ENCODE peak calls at places on chromosomes 13 and 19, in five cellular contexts. Q is nephron progenitor cell, Y is ovary, P is OCI-LY7, H is HFF-Myc. K is an unnamed sample.

GRCh38 chr19:16208064-16208759 is 10.5 kb downstream of the AP1M1 start:
- DNase-seq in Q (no peak), Y (no peak), P (no peak), H (no peak), K (no peak)

GRCh38 chr19:43395561-43395960 is 19.1 kb upstream of the TEX101 start:
- DNase-seq in Q (no peak), Y (no peak), P (no peak), H (no peak), K (no peak)

GRCh38 chr13:99617474-99618255 is 116.4 kb downstream of the TM9SF2 start:
- DNase-seq in Q (peak), Y (peak), P (peak), H (peak), K (no peak)

GRCh38 chr19:3788991-3789778 is 3.0 kb upstream of the MATK start:
- DNase-seq in Q (no peak), Y (no peak), P (no peak), H (no peak), K (no peak)

GRCh38 chr19:41577144-41577830 is 1.3 kb downstream of the CEACAM21 start:
- DNase-seq in Q (no peak), Y (no peak), P (no peak), H (no peak), K (no peak)

GRCh38 chr13:112888238-112889111 is 80.5 kb upstream of the MCF2L start:
- DNase-seq in Q (no peak), Y (no peak), P (no peak), H (no peak), K (no peak)

GRCh38 chr19:4326837-4327251 is 11.8 kb downstream of the STAP2 start:
- DNase-seq in Q (peak), Y (peak), P (no peak), H (no peak), K (no peak)

GRCh38 chr13:24683833-24684599 is 3.8 kb downstream of the ATP12A start:
- DNase-seq in Q (peak), Y (no peak), P (peak), H (no peak), K (no peak)

GRCh38 chr13:41675306-41675705 is 218.0 kb downstream of the RGCC start:
- DNase-seq in Q (no peak), Y (no peak), P (no peak), H (no peak), K (no peak)

GRCh38 chr19:34126966-34127365 is 45.3 kb upstream of the LSM14A start:
- DNase-seq in Q (no peak), Y (no peak), P (no peak), H (no peak), K (no peak)

GRCh38 chr19:51259348-51260245 is 8.7 kb downstream of the SIGLECL1 start:
- DNase-seq in Q (peak), Y (no peak), P (peak), H (no peak), K (no peak)

GRCh38 chr13:51785592-51786424 is 18.2 kb downstream of the DHRS12 start:
- DNase-seq in Q (no peak), Y (peak), P (no peak), H (peak), K (no peak)

GRCh38 chr19:17424743-17425365 is 5.0 kb downstream of the MVB12A start:
- DNase-seq in Q (peak), Y (peak), P (peak), H (no peak), K (no peak)

GRCh38 chr13:76723551-76724232 is 162.5 kb downstream of the KCTD12 start:
- DNase-seq in Q (no peak), Y (no peak), P (no peak), H (peak), K (peak)

GRCh38 chr19:54077334-54077733 is 3.8 kb downstream of the TARM1 start:
- DNase-seq in Q (no peak), Y (no peak), P (no peak), H (no peak), K (no peak)

GRCh38 chr19:43594710-43595604 is 977 bp downstream of the IRGQ start:
- DNase-seq in Q (peak), Y (peak), P (peak), H (no peak), K (no peak)

GRCh38 chr19:46076951-46077814 is 36.4 kb upstream of the IGFL4 start:
- DNase-seq in Q (peak), Y (peak), P (peak), H (peak), K (peak)

GRCh38 chr13:23681253-23681652 is 111.0 kb downstream of the TNFRSF19 start:
- DNase-seq in Q (no peak), Y (no peak), P (no peak), H (no peak), K (no peak)

GRCh38 chr19:51572415-51572814 is 1.3 kb downstream of the ZNF175 start:
- DNase-seq in Q (no peak), Y (no peak), P (no peak), H (no peak), K (no peak)

GRCh38 chr13:66296875-66297274 is 933.3 kb downstream of the PCDH9 start:
- DNase-seq in Q (no peak), Y (no peak), P (no peak), H (no peak), K (no peak)

GRCh38 chr19:21697698-21698097 is 69.7 kb downstream of the ZNF100 start:
- DNase-seq in Q (no peak), Y (no peak), P (no peak), H (no peak), K (no peak)

GRCh38 chr19:21697171-21697570 is 70.2 kb downstream of the ZNF100 start:
- DNase-seq in Q (no peak), Y (peak), P (no peak), H (no peak), K (no peak)

GRCh38 chr19:21699197-21699596 is 68.2 kb downstream of the ZNF100 start:
- DNase-seq in Q (no peak), Y (no peak), P (no peak), H (no peak), K (no peak)

GRCh38 chr19:21694171-21694906 is 73.0 kb downstream of the ZNF100 start:
- DNase-seq in Q (no peak), Y (peak), P (no peak), H (no peak), K (no peak)

DNA sequence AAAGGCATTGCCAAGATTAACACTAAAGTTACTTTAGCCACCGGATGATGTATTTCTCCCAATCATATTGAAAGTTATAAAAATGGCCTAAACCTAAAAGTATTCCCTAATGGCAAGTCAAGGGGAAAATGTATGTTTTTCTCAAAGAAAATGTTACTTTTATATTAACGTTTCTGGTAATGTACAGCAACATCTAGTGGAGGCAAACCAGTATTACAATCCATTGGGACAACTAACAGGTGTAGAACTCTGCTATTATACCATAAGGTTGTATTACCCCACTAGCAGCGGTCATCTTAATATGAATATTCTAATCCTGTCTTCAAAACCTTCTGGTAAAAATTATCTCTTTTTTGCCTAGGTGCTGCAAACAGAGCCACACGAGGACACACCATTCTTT is 69.2 kb downstream of the ZNF100 start:
- DNase-seq in Q (no peak), Y (no peak), P (peak), H (peak), K (no peak)
- TF ChIP-seq CTCF in Q (peak), Y (peak), P (peak), H (peak), K (no peak)

GRCh38 chr19:48330012-48330681 is 4.8 kb downstream of the EMP3 start:
- DNase-seq in Q (peak), Y (peak), P (peak), H (no peak), K (no peak)
- TF ChIP-seq CTCF in Q (no peak), Y (no peak), P (peak), H (no peak), K (no peak)

GRCh38 chr13:96141032-96141431 is 51.1 kb downstream of the HS6ST3 start:
- DNase-seq in Q (no peak), Y (no peak), P (peak), H (no peak), K (peak)
- TF ChIP-seq CTCF in Q (peak), Y (no peak), P (peak), H (no peak), K (no peak)

GRCh38 chr19:629961-630714 is 3.2 kb downstream of the POLRMT start:
- DNase-seq in Q (no peak), Y (no peak), P (no peak), H (no peak), K (no peak)
- TF ChIP-seq CTCF in Q (no peak), Y (no peak), P (no peak), H (no peak), K (no peak)

GRCh38 chr13:113968463-113969310 is 5.2 kb downstream of the C13orf46 start:
- DNase-seq in Q (no peak), Y (no peak), P (no peak), H (no peak), K (no peak)
- TF ChIP-seq CTCF in Q (no peak), Y (no peak), P (no peak), H (peak), K (peak)

DNA sequence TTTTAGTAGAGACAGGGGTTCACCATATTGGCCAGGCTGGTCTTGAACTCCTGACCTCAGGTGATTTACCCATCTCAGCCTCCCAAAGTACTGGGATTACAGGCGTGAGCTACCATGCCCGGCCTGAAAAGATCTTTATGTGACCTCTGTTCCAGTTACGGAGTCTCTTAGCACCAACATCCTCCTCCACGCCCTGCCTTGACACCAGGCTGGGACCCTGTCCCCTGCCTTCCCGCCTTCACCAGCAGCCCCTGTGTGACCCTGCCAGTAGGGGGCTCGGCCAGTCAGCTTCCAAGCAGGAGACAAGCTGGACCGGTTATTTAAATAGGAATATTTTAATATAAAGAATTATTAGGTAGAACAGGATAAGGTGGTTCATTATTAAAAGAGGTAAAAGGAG is 54.2 kb downstream of the GPR12 start:
- DNase-seq in Q (no peak), Y (no peak), P (no peak), H (no peak), K (no peak)
- TF ChIP-seq CTCF in Q (no peak), Y (no peak), P (peak), H (no peak), K (no peak)

GRCh38 chr13:72920097-72920496 is 138.2 kb downstream of the PIBF1 start:
- DNase-seq in Q (no peak), Y (no peak), P (no peak), H (no peak), K (peak)
- TF ChIP-seq CTCF in Q (no peak), Y (no peak), P (no peak), H (no peak), K (no peak)

GRCh38 chr13:46906440-46906839 is 9.6 kb upstream of the HTR2A start:
- DNase-seq in Q (no peak), Y (no peak), P (no peak), H (no peak), K (no peak)

GRCh38 chr13:46903748-46904147 is 6.9 kb upstream of the HTR2A start:
- DNase-seq in Q (no peak), Y (no peak), P (no peak), H (no peak), K (no peak)

GRCh38 chr13:46901721-46902120 is 4.9 kb upstream of the HTR2A start:
- DNase-seq in Q (no peak), Y (no peak), P (no peak), H (no peak), K (no peak)

GRCh38 chr13:46908511-46908910 is 11.7 kb upstream of the HTR2A start:
- DNase-seq in Q (no peak), Y (no peak), P (no peak), H (peak), K (peak)

DNA sequence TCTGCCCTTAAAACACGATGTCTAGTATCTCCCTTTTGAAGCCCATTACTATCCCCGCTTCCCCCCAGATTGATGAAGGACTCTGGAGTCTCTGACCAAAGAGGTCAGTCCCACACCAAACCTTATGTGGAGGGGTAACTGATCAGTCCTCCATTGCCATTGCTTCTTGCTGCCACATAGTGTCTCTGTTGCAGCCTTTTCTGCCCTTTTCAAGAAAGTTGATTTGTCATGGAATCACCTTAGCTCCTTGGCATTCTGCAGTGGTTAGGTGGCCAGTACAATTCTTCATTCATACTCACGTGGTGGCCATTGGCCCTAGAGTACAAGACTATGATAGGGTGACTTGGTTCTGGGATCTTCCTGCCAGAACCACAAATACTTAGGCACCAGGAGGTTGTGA is 8.4 kb upstream of the HTR2A start:
- DNase-seq in Q (no peak), Y (no peak), P (peak), H (no peak), K (no peak)
- TF ChIP-seq CTCF in Q (no peak), Y (no peak), P (peak), H (no peak), K (peak)

GRCh38 chr13:110616103-110617101 is 1.1 kb downstream of the NAXD start:
- DNase-seq in Q (no peak), Y (peak), P (peak), H (no peak), K (no peak)
- TF ChIP-seq CTCF in Q (no peak), Y (no peak), P (peak), H (no peak), K (no peak)

GRCh38 chr19:13154911-13155471 is 4.8 kb downstream of the IER2 start:
- DNase-seq in Q (peak), Y (peak), P (peak), H (no peak), K (no peak)

GRCh38 chr19:13152356-13152853 is 2.2 kb downstream of the IER2 start:
- DNase-seq in Q (no peak), Y (no peak), P (no peak), H (no peak), K (no peak)

GRCh38 chr19:13154241-13154778 is 4.1 kb downstream of the IER2 start:
- DNase-seq in Q (peak), Y (peak), P (peak), H (no peak), K (no peak)

GRCh38 chr19:13152854-13153626 is 2.8 kb downstream of the IER2 start:
- DNase-seq in Q (peak), Y (peak), P (peak), H (peak), K (no peak)

GRCh38 chr19:13153627-13154240 is 3.5 kb downstream of the IER2 start:
- DNase-seq in Q (peak), Y (peak), P (peak), H (no peak), K (no peak)
- TF ChIP-seq CTCF in Q (no peak), Y (no peak), P (peak), H (no peak), K (no peak)

K was measured in AG04449.